ENCODE peak calls at places on chromosomes 12 and 14, in five cellular contexts. One of them, this sample, is unnamed.

GRCh38 chr14:20606190-20606901 is 15.2 kb upstream of the RNASE12 start:
- DNase-seq in H9: peak; percentile 79
- DNase-seq in mesendoderm: peak; percentile 85
- DNase-seq in neuronal stem cell: no peak
- DNase-seq in IMR-90: peak; percentile 34
- DNase-seq in this sample: no peak

GRCh38 chr12:8088574-8088973 is 6.5 kb downstream of the NECAP1 start:
- DNase-seq in H9: no peak
- DNase-seq in mesendoderm: no peak
- DNase-seq in neuronal stem cell: no peak
- DNase-seq in IMR-90: no peak
- DNase-seq in this sample: no peak

GRCh38 chr12:100927825-100928224 is 133.2 kb downstream of the ANO4 start:
- DNase-seq in mesendoderm: no peak
- DNase-seq in IMR-90: peak; percentile 88
- DNase-seq in H9: no peak
- DNase-seq in neuronal stem cell: no peak
- DNase-seq in this sample: peak; percentile 81

GRCh38 chr12:130932061-130932650 is 21.6 kb upstream of the ADGRD1 start:
- DNase-seq in H9: peak; percentile 10
- DNase-seq in mesendoderm: no peak
- DNase-seq in neuronal stem cell: no peak
- DNase-seq in IMR-90: no peak
- DNase-seq in this sample: no peak

GRCh38 chr12:27343255-27344000 is 10.8 kb downstream of the BMAL2 start:
- DNase-seq in H9: no peak
- DNase-seq in neuronal stem cell: no peak
- DNase-seq in IMR-90: peak; percentile 97
- DNase-seq in mesendoderm: peak; percentile 80
- DNase-seq in this sample: peak; percentile 89

GRCh38 chr12:121523741-121524140 is 57.1 kb downstream of the KDM2B start:
- DNase-seq in mesendoderm: no peak
- DNase-seq in H9: no peak
- DNase-seq in IMR-90: no peak
- DNase-seq in neuronal stem cell: no peak
- DNase-seq in this sample: no peak

GRCh38 chr12:3962661-3963483 is 89.7 kb upstream of the PARP11 start:
- DNase-seq in mesendoderm: peak; percentile 68
- DNase-seq in IMR-90: no peak
- DNase-seq in H9: peak; percentile 49
- DNase-seq in neuronal stem cell: no peak
- DNase-seq in this sample: no peak

GRCh38 chr12:14989790-14990189 is 16.9 kb downstream of the PDE6H start:
- DNase-seq in neuronal stem cell: no peak
- DNase-seq in mesendoderm: no peak
- DNase-seq in H9: no peak
- DNase-seq in IMR-90: no peak
- DNase-seq in this sample: no peak

GRCh38 chr12:57214398-57214781 is 2.2 kb upstream of the NXPH4 start:
- DNase-seq in mesendoderm: peak; percentile 80
- DNase-seq in IMR-90: peak; percentile 50
- DNase-seq in neuronal stem cell: peak; percentile 65
- DNase-seq in H9: peak; percentile 91
- DNase-seq in this sample: peak; percentile 71

GRCh38 chr14:23646648-23647549 is 10.7 kb downstream of the DHRS2 start:
- DNase-seq in H9: no peak
- DNase-seq in IMR-90: no peak
- DNase-seq in mesendoderm: no peak
- DNase-seq in neuronal stem cell: no peak
- DNase-seq in this sample: no peak

GRCh38 chr12:93098077-93098476 is 169.0 kb upstream of the EEA1 start:
- DNase-seq in H9: peak; percentile 49
- DNase-seq in IMR-90: peak; percentile 35
- DNase-seq in neuronal stem cell: peak; percentile 29
- DNase-seq in mesendoderm: peak; percentile 86
- DNase-seq in this sample: peak; percentile 40

GRCh38 chr12:47737936-47738335 is 12.6 kb upstream of the ENDOU start:
- DNase-seq in mesendoderm: no peak
- DNase-seq in H9: no peak
- DNase-seq in neuronal stem cell: no peak
- DNase-seq in IMR-90: no peak
- DNase-seq in this sample: no peak

GRCh38 chr12:47734725-47735480 is 9.6 kb upstream of the ENDOU start:
- DNase-seq in IMR-90: no peak
- DNase-seq in mesendoderm: peak; percentile 44
- DNase-seq in neuronal stem cell: no peak
- DNase-seq in H9: peak; percentile 66
- DNase-seq in this sample: no peak

GRCh38 chr12:47736216-47736615 is 10.9 kb upstream of the ENDOU start:
- DNase-seq in neuronal stem cell: no peak
- DNase-seq in H9: no peak
- DNase-seq in IMR-90: no peak
- DNase-seq in mesendoderm: no peak
- DNase-seq in this sample: no peak

GRCh38 chr12:47736877-47737676 is 11.8 kb upstream of the ENDOU start:
- DNase-seq in H9: peak; percentile 36
- DNase-seq in mesendoderm: no peak
- DNase-seq in neuronal stem cell: no peak
- DNase-seq in IMR-90: peak; percentile 73
- DNase-seq in this sample: peak; percentile 58

DNA sequence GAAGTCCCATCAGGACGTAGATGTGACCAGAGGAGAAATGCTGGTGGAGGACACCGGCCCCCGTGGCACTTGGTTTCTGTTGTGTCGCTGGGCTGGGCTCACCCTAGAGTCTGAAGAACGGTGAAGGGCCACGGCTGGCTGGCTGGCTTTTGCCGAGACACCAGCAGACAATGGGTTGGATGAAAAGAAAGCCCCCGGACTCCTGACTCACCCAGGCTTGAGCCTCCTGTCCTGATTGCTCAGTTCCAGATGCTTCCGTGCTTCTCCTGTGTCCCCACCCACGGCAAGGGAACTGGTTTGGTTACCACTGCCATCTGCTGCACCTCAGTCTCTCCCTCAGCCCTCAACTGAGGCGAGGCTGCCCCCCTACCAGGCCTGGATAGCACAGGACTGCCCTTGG is 10.4 kb upstream of the ENDOU start:
- DNase-seq in neuronal stem cell: no peak
- DNase-seq in mesendoderm: no peak
- DNase-seq in IMR-90: no peak
- DNase-seq in H9: no peak
- DNase-seq in this sample: no peak
- H2BK15ac ChIP-seq in neuronal stem cell: peak overlapping the region; percentile 31
- H2BK15ac ChIP-seq in mesendoderm: no peak overlapping the region
- H2BK15ac ChIP-seq in IMR-90: no peak overlapping the region
- H2BK15ac ChIP-seq in H9: no peak overlapping the region
- H2BK15ac ChIP-seq in this sample: no peak overlapping the region

DNA sequence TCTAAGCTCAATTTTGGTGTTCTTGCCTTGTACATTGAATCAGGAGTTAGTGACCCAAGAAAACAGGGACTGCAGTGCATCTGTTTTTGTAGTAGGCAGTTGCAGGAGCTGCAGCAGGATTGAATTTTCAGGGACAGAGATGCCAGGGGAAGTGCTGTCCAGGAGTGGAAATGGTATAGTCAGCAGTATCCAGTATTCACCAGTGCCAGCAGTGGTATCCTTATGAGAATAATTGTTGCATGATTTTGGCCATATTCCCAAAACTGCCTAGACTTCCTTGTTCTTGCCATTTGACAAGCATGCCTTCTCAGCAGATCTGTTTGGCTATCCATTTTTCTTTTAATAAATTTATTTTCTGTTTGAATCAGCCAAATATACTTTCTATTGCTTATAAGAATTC is 18.6 kb upstream of the ABCD2 start:
- DNase-seq in neuronal stem cell: no peak
- DNase-seq in H9: no peak
- DNase-seq in mesendoderm: no peak
- DNase-seq in IMR-90: no peak
- DNase-seq in this sample: no peak
- H3K79me1 ChIP-seq in neuronal stem cell: no peaks in the 10 kb centered on the region
- H3K79me1 ChIP-seq in H9: no peaks in the 10 kb centered on the region
- H3K79me1 ChIP-seq in mesendoderm: no peaks in the 10 kb centered on the region
- H3K79me1 ChIP-seq in IMR-90: no peaks in the 10 kb centered on the region
- H3K79me1 ChIP-seq in this sample: no peaks in the 10 kb centered on the region

DNA sequence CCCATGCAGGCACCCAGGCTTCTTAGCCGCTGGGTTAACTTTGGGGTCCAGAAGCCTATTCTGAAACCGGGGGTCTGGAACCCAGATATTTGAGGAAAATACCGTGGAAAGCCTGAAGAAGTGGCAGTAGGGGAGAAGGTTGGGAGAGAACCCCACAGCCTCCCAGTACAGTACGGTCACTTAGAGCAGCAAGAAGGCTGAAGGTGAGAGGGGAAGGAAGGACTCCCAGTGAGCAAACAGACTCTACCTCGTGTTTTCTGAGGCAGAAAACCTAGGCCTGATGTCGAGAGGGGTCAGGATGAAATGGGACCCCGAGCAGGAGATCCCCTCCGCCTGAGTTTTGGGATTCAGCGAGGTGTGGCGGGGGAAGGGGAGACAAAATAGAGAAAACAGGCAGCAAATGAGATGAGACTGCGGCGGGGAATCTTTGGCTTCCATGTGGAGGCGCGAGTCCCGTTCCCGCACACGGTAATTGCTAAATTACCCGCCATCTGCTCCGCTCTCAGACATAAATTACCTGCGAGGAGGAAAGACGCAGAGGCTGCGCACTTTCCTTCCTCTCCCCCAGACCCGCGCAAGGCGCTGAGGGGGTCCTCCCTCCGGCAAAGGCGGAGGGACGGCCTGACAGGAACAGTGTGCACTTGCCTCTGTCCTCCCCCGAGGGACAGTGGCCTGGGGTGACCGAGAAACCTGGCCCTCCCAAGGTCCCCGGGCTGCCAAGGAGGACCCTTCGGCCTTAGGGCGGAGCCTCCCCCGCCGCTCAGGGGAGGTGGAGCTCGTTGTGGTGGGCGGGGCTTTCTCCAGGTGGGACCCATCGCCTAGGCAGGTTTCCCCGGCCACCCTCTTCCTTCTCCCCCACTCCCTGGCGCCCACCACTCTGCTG is 10.9 kb upstream of the CALCOCO1 start:
- DNase-seq in IMR-90: no peak
- DNase-seq in H9: peak; percentile 88
- DNase-seq in mesendoderm: peak; percentile 30
- DNase-seq in neuronal stem cell: no peak
- DNase-seq in this sample: no peak
- H2BK15ac ChIP-seq in IMR-90: no peak overlapping the region
- H2BK15ac ChIP-seq in H9: no peak overlapping the region
- H2BK15ac ChIP-seq in mesendoderm: no peak overlapping the region
- H2BK15ac ChIP-seq in neuronal stem cell: peak overlapping the region; percentile 87
- H2BK15ac ChIP-seq in this sample: no peak overlapping the region

DNA sequence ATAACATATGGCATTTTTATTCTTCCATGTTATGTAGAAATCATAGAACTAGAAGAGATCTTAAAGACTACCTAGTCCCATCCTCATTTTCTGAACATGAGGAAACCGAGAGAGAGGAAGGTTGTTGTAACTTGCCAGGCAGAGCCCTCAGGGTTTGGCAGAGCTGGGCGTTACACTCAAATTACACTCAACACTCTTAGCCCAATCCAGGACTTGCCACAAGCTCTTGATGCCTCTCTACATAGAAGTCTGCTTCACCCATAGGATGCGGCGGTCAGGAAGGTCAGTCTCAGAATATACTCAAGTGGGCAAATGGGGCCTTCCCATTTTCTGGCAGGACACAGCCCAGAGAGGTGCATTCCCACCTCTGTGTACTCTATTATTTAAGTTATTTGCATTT is 208.1 kb downstream of the ZFP36L1 start:
- DNase-seq in IMR-90: no peak
- DNase-seq in mesendoderm: no peak
- DNase-seq in neuronal stem cell: no peak
- DNase-seq in H9: no peak
- DNase-seq in this sample: no peak
- H3K79me1 ChIP-seq in IMR-90: no peaks in the 10 kb centered on the region
- H3K79me1 ChIP-seq in mesendoderm: no peaks in the 10 kb centered on the region
- H3K79me1 ChIP-seq in neuronal stem cell: no peaks in the 10 kb centered on the region
- H3K79me1 ChIP-seq in H9: no peaks in the 10 kb centered on the region
- H3K79me1 ChIP-seq in this sample: no peaks in the 10 kb centered on the region